ENCODE peak calls at places on chromosomes 3 and 15, in five cellular contexts. J is mesenchymal stem cell, C is omental fat pad, I is NCI-H1694 treated with DMSO at 0.1 percent for 48 hours, F is WTC11. K is an unnamed sample.

GRCh38 chr15:31292391-31293020 is 34.1 kb upstream of the KLF13 start:
- DNase-seq in J (no peak), C (peak), I (no peak), F (no peak), K (no peak)

GRCh38 chr3:53534996-53535395 is 40.6 kb downstream of the CACNA1D start:
- DNase-seq in J (no peak), C (no peak), I (peak), F (no peak), K (no peak)

GRCh38 chr3:63809607-63810006 is 9.5 kb upstream of the C3orf49 start:
- DNase-seq in J (peak), C (no peak), I (no peak), F (no peak), K (no peak)

GRCh38 chr3:159860269-159860668 is 128.4 kb upstream of the IL12A start:
- DNase-seq in J (no peak), C (no peak), I (no peak), F (no peak), K (no peak)

GRCh38 chr3:22475665-22476064 is 724.7 kb upstream of the ZNF385D start:
- DNase-seq in J (no peak), C (no peak), I (no peak), F (no peak), K (no peak)

GRCh38 chr3:119585193-119585592 is 5.9 kb downstream of the ADPRH start:
- DNase-seq in J (no peak), C (no peak), I (no peak), F (no peak), K (no peak)

GRCh38 chr3:42097166-42097946 is 6.2 kb downstream of the TRAK1 start:
- DNase-seq in J (peak), C (no peak), I (no peak), F (no peak), K (no peak)

GRCh38 chr3:125051715-125052581 is 3.8 kb downstream of the HEG1 start:
- DNase-seq in J (peak), C (no peak), I (no peak), F (no peak), K (peak)

GRCh38 chr3:105369501-105370371 is 3.0 kb downstream of the ALCAM start:
- DNase-seq in J (peak), C (peak), I (peak), F (peak), K (peak)

GRCh38 chr3:27279153-27279552 is 90.0 kb downstream of the NEK10 start:
- DNase-seq in J (peak), C (no peak), I (no peak), F (peak), K (no peak)

GRCh38 chr3:101829066-101829830 is 20.1 kb upstream of the NFKBIZ start:
- DNase-seq in J (peak), C (peak), I (no peak), F (no peak), K (peak)

GRCh38 chr3:101259485-101260341 is 60.7 kb downstream of the IMPG2 start:
- DNase-seq in J (no peak), C (no peak), I (no peak), F (no peak), K (no peak)

GRCh38 chr3:111917300-111917699 is 58.2 kb downstream of the PHLDB2 start:
- DNase-seq in J (no peak), C (no peak), I (no peak), F (no peak), K (no peak)

GRCh38 chr3:16464499-16465150 is 48.9 kb downstream of the RFTN1 start:
- DNase-seq in J (peak), C (no peak), I (no peak), F (no peak), K (no peak)

GRCh38 chr3:172673210-172673679 is 37.6 kb downstream of the NCEH1 start:
- DNase-seq in J (peak), C (no peak), I (peak), F (peak), K (peak)

GRCh38 chr15:66234798-66235197 is 18.8 kb downstream of the MEGF11 start:
- DNase-seq in J (no peak), C (no peak), I (no peak), F (no peak), K (no peak)

K was measured in NCI-H524.